ENCODE peak calls at places on chromosomes 5 and 9, in four cellular contexts. One of them, this sample, is unnamed.

GRCh38 chr5:54643679-54644078 is 126.1 kb downstream of the SNX18 start:
- DNase-seq in tibial artery: no peak
- DNase-seq in psoas muscle: no peak
- DNase-seq in CD4-positive, CD25-positive, alpha-beta regulatory T cell: no peak
- DNase-seq in this sample: peak; percentile 96

GRCh38 chr5:42858031-42858643 is 46.4 kb upstream of the SELENOP start:
- DNase-seq in tibial artery: no peak
- DNase-seq in psoas muscle: no peak
- DNase-seq in CD4-positive, CD25-positive, alpha-beta regulatory T cell: no peak
- DNase-seq in this sample: peak; percentile 62

GRCh38 chr9:98873535-98874432 is 66.3 kb downstream of the GALNT12 start:
- DNase-seq in tibial artery: peak; percentile 84
- DNase-seq in psoas muscle: peak; percentile 49
- DNase-seq in CD4-positive, CD25-positive, alpha-beta regulatory T cell: no peak
- DNase-seq in this sample: no peak

GRCh38 chr9:95820076-95820475 is 55.4 kb upstream of the ERCC6L2 start:
- DNase-seq in tibial artery: no peak
- DNase-seq in psoas muscle: no peak
- DNase-seq in CD4-positive, CD25-positive, alpha-beta regulatory T cell: no peak
- DNase-seq in this sample: no peak

GRCh38 chr9:94952553-94953373 is 226.3 kb downstream of the AOPEP start:
- DNase-seq in tibial artery: peak; percentile 85
- DNase-seq in psoas muscle: no peak
- DNase-seq in CD4-positive, CD25-positive, alpha-beta regulatory T cell: peak; percentile 69
- DNase-seq in this sample: peak; percentile 80

GRCh38 chr5:111997308-111998159 is 240.5 kb upstream of the NREP start:
- DNase-seq in tibial artery: no peak
- DNase-seq in psoas muscle: peak; percentile 25
- DNase-seq in CD4-positive, CD25-positive, alpha-beta regulatory T cell: no peak
- DNase-seq in this sample: peak; percentile 99

GRCh38 chr5:88536146-88536545 is 267.5 kb upstream of the TMEM161B start:
- DNase-seq in tibial artery: no peak
- DNase-seq in psoas muscle: no peak
- DNase-seq in CD4-positive, CD25-positive, alpha-beta regulatory T cell: no peak
- DNase-seq in this sample: peak; percentile 30

GRCh38 chr9:9212963-9213362 is 1399.8 kb downstream of the PTPRD start:
- DNase-seq in tibial artery: no peak
- DNase-seq in psoas muscle: no peak
- DNase-seq in CD4-positive, CD25-positive, alpha-beta regulatory T cell: no peak
- DNase-seq in this sample: no peak

GRCh38 chr9:36450110-36450732 is 50.2 kb upstream of the RNF38 start:
- DNase-seq in tibial artery: no peak
- DNase-seq in psoas muscle: no peak
- DNase-seq in CD4-positive, CD25-positive, alpha-beta regulatory T cell: peak; percentile 44
- DNase-seq in this sample: peak; percentile 42

GRCh38 chr5:74682636-74683035 is 2.4 kb upstream of the HEXB start:
- DNase-seq in tibial artery: no peak
- DNase-seq in psoas muscle: no peak
- DNase-seq in CD4-positive, CD25-positive, alpha-beta regulatory T cell: no peak
- DNase-seq in this sample: peak; percentile 52

GRCh38 chr5:148708854-148709253 is 54.5 kb upstream of the HTR4 start:
- DNase-seq in tibial artery: no peak
- DNase-seq in psoas muscle: no peak
- DNase-seq in CD4-positive, CD25-positive, alpha-beta regulatory T cell: no peak
- DNase-seq in this sample: peak; percentile 44

GRCh38 chr5:140795259-140795641 is 598 bp downstream of the PCDHA2 start:
- DNase-seq in tibial artery: no peak
- DNase-seq in psoas muscle: no peak
- DNase-seq in CD4-positive, CD25-positive, alpha-beta regulatory T cell: no peak
- DNase-seq in this sample: no peak

GRCh38 chr5:112637343-112637742 is 100.3 kb upstream of the APC start:
- DNase-seq in tibial artery: no peak
- DNase-seq in psoas muscle: no peak
- DNase-seq in CD4-positive, CD25-positive, alpha-beta regulatory T cell: no peak
- DNase-seq in this sample: no peak

GRCh38 chr9:115668506-115668905 is 485.1 kb upstream of the PAPPA start:
- DNase-seq in tibial artery: no peak
- DNase-seq in psoas muscle: peak; percentile 22
- DNase-seq in CD4-positive, CD25-positive, alpha-beta regulatory T cell: no peak
- DNase-seq in this sample: peak; percentile 85

GRCh38 chr5:10563940-10564837 is at the start of gene ANKRD33B:
- DNase-seq in tibial artery: peak; percentile 77
- DNase-seq in psoas muscle: peak; percentile 56
- DNase-seq in CD4-positive, CD25-positive, alpha-beta regulatory T cell: peak; percentile 88
- DNase-seq in this sample: no peak
- H3K27me3 ChIP-seq in tibial artery: peaks cover 19% of the 10 kb centered on the region
- H3K27me3 ChIP-seq in psoas muscle: peaks cover 5% of the 10 kb centered on the region
- H3K27me3 ChIP-seq in CD4-positive, CD25-positive, alpha-beta regulatory T cell: peaks cover 4% of the 10 kb centered on the region
- H3K27me3 ChIP-seq in this sample: peaks cover 5% of the 10 kb centered on the region

GRCh38 chr9:133713211-133713959 is 24.8 kb downstream of the SARDH start:
- DNase-seq in tibial artery: peak; percentile 60
- DNase-seq in psoas muscle: no peak
- DNase-seq in CD4-positive, CD25-positive, alpha-beta regulatory T cell: no peak
- DNase-seq in this sample: no peak

GRCh38 chr9:133710661-133711427 is 27.3 kb downstream of the SARDH start:
- DNase-seq in tibial artery: peak; percentile 51
- DNase-seq in psoas muscle: no peak
- DNase-seq in CD4-positive, CD25-positive, alpha-beta regulatory T cell: no peak
- DNase-seq in this sample: peak; percentile 4

GRCh38 chr9:133712221-133713100 is 25.7 kb downstream of the SARDH start:
- DNase-seq in tibial artery: peak; percentile 52
- DNase-seq in psoas muscle: no peak
- DNase-seq in CD4-positive, CD25-positive, alpha-beta regulatory T cell: no peak
- DNase-seq in this sample: no peak

GRCh38 chr9:133709716-133710571 is 28.2 kb downstream of the SARDH start:
- DNase-seq in tibial artery: peak; percentile 58
- DNase-seq in psoas muscle: no peak
- DNase-seq in CD4-positive, CD25-positive, alpha-beta regulatory T cell: no peak
- DNase-seq in this sample: no peak

DNA sequence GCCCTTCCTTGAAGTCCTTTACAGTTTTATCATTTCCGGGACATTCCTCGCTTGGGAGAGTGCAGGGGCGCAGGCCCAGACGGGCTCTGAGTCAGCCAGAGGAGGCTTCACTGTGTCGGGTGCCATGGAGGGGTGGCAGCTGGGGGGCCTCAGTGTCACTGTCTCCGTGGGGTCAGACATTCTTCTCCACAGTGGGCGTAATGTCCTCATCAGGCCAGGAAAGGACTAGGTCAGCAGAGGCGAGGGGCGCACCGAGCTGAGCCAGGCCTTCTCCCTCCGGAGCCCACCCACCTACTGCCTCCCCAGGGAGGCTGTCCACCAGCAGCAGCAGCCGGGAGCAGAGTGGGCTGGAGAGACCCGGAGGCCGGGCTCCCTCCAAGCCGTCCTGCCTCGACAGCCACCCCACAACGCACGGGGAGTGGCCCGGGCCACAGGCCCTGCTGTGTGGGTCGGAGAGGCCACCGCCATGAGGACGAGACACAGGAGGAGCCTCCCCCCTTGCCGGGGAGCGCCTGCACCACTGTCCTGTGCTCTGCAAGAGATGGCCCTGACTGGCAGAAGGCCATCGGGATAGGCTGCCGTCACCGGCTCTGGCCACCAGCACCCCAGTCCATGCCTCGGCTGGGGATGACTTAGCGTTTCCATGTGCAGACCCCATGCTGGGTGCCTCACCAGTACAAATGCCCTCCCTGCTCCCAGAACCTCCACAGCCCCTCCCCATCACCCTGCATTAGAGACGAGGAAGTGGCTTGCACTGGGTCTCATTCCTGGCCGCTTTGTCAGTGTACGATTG is 26.5 kb downstream of the SARDH start:
- DNase-seq in tibial artery: peak; percentile 61
- DNase-seq in psoas muscle: no peak
- DNase-seq in CD4-positive, CD25-positive, alpha-beta regulatory T cell: no peak
- DNase-seq in this sample: peak; percentile 56
- H3K27me3 ChIP-seq in tibial artery: peaks cover 62% of the 10 kb centered on the region
- H3K27me3 ChIP-seq in psoas muscle: peaks cover 10% of the 10 kb centered on the region
- H3K27me3 ChIP-seq in CD4-positive, CD25-positive, alpha-beta regulatory T cell: no peaks in the 10 kb centered on the region
- H3K27me3 ChIP-seq in this sample: no peaks in the 10 kb centered on the region

GRCh38 chr5:147451125-147451524 is 58.7 kb downstream of the DPYSL3 start:
- DNase-seq in tibial artery: no peak
- DNase-seq in psoas muscle: no peak
- DNase-seq in CD4-positive, CD25-positive, alpha-beta regulatory T cell: no peak
- DNase-seq in this sample: no peak
- H3K27me3 ChIP-seq in tibial artery: no peaks in the 10 kb centered on the region
- H3K27me3 ChIP-seq in psoas muscle: no peaks in the 10 kb centered on the region
- H3K27me3 ChIP-seq in CD4-positive, CD25-positive, alpha-beta regulatory T cell: peaks cover 20% of the 10 kb centered on the region
- H3K27me3 ChIP-seq in this sample: peaks cover 2% of the 10 kb centered on the region

DNA sequence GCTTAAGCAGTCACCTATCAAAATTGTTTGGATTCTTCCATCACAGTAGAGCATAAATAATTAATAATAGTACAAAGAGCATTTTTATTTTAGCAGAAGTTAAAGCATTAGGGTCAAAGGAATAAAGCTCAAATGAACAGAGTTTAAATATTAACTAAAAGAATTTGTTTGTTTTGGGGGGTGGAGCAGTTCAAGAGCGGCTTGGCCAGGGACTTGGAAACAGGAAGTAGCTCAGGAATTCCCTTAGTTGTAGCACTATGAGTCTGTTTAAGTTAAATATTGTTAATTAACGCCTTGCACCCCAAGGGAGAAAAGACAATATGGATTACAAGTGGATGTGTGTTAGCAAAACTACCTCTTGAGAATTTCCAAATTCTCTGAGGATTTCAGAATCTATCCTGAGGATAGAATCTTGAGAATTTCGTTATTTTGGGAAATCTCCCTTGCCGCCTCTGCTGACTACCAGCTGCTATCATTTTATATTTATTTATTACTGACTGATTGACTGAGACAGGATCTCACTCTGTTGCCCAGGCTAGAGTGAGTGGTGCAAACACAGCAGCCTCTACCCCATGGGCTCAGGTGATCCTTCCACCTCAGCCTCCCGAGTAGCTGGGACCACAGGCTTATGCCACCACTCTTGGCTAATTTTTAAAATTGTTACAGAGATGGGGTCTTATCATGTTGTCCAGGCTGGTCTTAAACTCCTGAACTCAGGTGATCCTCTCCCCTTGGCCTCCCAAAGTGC is 96.7 kb upstream of the CHD1 start:
- DNase-seq in tibial artery: no peak
- DNase-seq in psoas muscle: no peak
- DNase-seq in CD4-positive, CD25-positive, alpha-beta regulatory T cell: no peak
- DNase-seq in this sample: no peak
- H3K27me3 ChIP-seq in tibial artery: no peaks in the 10 kb centered on the region
- H3K27me3 ChIP-seq in psoas muscle: no peaks in the 10 kb centered on the region
- H3K27me3 ChIP-seq in CD4-positive, CD25-positive, alpha-beta regulatory T cell: no peaks in the 10 kb centered on the region
- H3K27me3 ChIP-seq in this sample: no peaks in the 10 kb centered on the region

DNA sequence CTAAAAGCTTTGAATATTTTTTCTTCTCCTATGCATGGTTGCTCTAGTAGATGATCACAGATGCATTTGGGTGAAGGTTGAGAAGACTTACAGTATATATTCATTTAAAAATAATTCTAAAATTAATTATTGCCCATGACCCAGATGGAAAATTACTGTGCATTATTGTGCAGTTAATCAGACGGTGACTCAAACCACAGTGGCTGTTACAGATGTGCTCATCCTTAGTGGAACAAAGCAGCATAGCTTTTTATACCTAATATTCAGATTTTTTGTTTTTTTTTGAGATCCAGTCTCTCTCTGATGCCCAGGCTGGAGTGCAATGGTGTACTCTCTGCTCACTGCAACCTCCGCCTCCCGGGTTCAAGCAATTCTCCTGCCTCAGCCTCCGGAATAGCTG is 10.7 kb downstream of the OR2V1 start:
- DNase-seq in tibial artery: no peak
- DNase-seq in psoas muscle: no peak
- DNase-seq in CD4-positive, CD25-positive, alpha-beta regulatory T cell: no peak
- DNase-seq in this sample: peak; percentile 33
- H3K27me3 ChIP-seq in tibial artery: peaks cover 54% of the 10 kb centered on the region
- H3K27me3 ChIP-seq in psoas muscle: peaks cover 15% of the 10 kb centered on the region
- H3K27me3 ChIP-seq in CD4-positive, CD25-positive, alpha-beta regulatory T cell: peaks cover 19% of the 10 kb centered on the region
- H3K27me3 ChIP-seq in this sample: no peaks in the 10 kb centered on the region

DNA sequence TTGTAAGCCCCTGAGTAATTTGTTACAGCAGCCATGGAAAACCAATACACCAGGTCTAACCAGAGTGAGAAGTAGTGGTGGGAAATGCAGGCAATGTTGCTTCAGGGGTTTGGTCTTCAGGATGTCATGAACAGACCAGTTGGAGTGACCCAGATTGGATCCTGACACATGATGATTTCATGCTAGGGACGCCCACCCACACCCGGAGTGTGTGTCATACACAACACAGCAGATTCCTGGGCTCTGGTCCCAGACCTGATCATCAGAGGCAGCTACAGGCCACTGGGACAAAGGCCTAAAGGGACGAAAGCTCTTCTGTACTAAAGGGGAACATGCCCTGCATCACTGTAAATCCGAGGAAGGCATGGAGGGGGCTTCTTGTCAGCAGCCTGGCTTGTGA is 194.2 kb downstream of the NSG2 start:
- DNase-seq in tibial artery: no peak
- DNase-seq in psoas muscle: peak; percentile 23
- DNase-seq in CD4-positive, CD25-positive, alpha-beta regulatory T cell: no peak
- DNase-seq in this sample: no peak
- H3K27me3 ChIP-seq in tibial artery: no peaks in the 10 kb centered on the region
- H3K27me3 ChIP-seq in psoas muscle: no peaks in the 10 kb centered on the region
- H3K27me3 ChIP-seq in CD4-positive, CD25-positive, alpha-beta regulatory T cell: no peaks in the 10 kb centered on the region
- H3K27me3 ChIP-seq in this sample: no peaks in the 10 kb centered on the region

GRCh38 chr9:92808726-92809451 is 44.3 kb upstream of the BICD2 start:
- DNase-seq in tibial artery: peak; percentile 71
- DNase-seq in psoas muscle: peak; percentile 75
- DNase-seq in CD4-positive, CD25-positive, alpha-beta regulatory T cell: peak; percentile 53
- DNase-seq in this sample: peak; percentile 48
- H3K27me3 ChIP-seq in tibial artery: peaks cover 92% of the 10 kb centered on the region
- H3K27me3 ChIP-seq in psoas muscle: peaks cover 35% of the 10 kb centered on the region
- H3K27me3 ChIP-seq in CD4-positive, CD25-positive, alpha-beta regulatory T cell: peaks cover 57% of the 10 kb centered on the region
- H3K27me3 ChIP-seq in this sample: peaks cover 42% of the 10 kb centered on the region

DNA sequence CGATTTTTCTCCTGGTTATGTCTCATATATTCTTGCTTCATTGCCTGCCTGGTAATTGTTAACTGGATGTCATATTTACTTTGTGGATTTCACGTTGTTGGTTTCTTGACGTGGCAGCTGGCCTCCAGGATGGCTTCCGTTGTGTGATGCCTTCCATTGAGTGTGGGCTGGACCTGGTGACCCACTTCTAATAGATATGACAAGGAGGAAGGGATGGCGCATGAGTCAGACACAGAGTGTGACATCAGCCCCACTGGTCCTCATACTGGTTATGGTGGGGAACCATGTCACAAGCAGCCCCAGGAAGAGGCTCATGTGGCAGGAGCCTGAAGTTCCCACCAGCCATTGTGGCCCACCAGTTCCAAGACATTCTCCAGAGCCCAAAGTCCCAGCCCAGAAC is 6.4 kb upstream of the PAEP start:
- DNase-seq in tibial artery: no peak
- DNase-seq in psoas muscle: no peak
- DNase-seq in CD4-positive, CD25-positive, alpha-beta regulatory T cell: no peak
- DNase-seq in this sample: no peak
- H3K27me3 ChIP-seq in tibial artery: peaks cover 11% of the 10 kb centered on the region
- H3K27me3 ChIP-seq in psoas muscle: peaks cover 3% of the 10 kb centered on the region
- H3K27me3 ChIP-seq in CD4-positive, CD25-positive, alpha-beta regulatory T cell: no peaks in the 10 kb centered on the region
- H3K27me3 ChIP-seq in this sample: no peaks in the 10 kb centered on the region

GRCh38 chr9:130286072-130286770 is 20.7 kb downstream of the HMCN2 start:
- DNase-seq in tibial artery: no peak
- DNase-seq in psoas muscle: no peak
- DNase-seq in CD4-positive, CD25-positive, alpha-beta regulatory T cell: no peak
- DNase-seq in this sample: no peak

GRCh38 chr9:130284690-130285089 is 19.1 kb downstream of the HMCN2 start:
- DNase-seq in tibial artery: no peak
- DNase-seq in psoas muscle: no peak
- DNase-seq in CD4-positive, CD25-positive, alpha-beta regulatory T cell: no peak
- DNase-seq in this sample: no peak

GRCh38 chr9:130284249-130284625 is 18.7 kb downstream of the HMCN2 start:
- DNase-seq in tibial artery: no peak
- DNase-seq in psoas muscle: no peak
- DNase-seq in CD4-positive, CD25-positive, alpha-beta regulatory T cell: no peak
- DNase-seq in this sample: no peak

GRCh38 chr9:130283514-130284248 is 18.1 kb downstream of the HMCN2 start:
- DNase-seq in tibial artery: no peak
- DNase-seq in psoas muscle: no peak
- DNase-seq in CD4-positive, CD25-positive, alpha-beta regulatory T cell: no peak
- DNase-seq in this sample: no peak

GRCh38 chr9:130285271-130285670 is 19.7 kb downstream of the HMCN2 start:
- DNase-seq in tibial artery: no peak
- DNase-seq in psoas muscle: no peak
- DNase-seq in CD4-positive, CD25-positive, alpha-beta regulatory T cell: no peak
- DNase-seq in this sample: no peak
- H3K27me3 ChIP-seq in tibial artery: peaks cover 45% of the 10 kb centered on the region
- H3K27me3 ChIP-seq in psoas muscle: peaks cover 11% of the 10 kb centered on the region
- H3K27me3 ChIP-seq in CD4-positive, CD25-positive, alpha-beta regulatory T cell: no peaks in the 10 kb centered on the region
- H3K27me3 ChIP-seq in this sample: peaks cover 9% of the 10 kb centered on the region

This sample was measured in bronchial epithelial cell.